ENCODE peak calls at places on chromosomes 16 and 17, in nine cellular contexts. E is GOT3; G is activated T-helper 1 cell treated with anti-CD3 and anti-CD28 coated beads, Interleukin-12 subunit alpha, Interleukin-12 subunit beta, Interleukin-2, Interleukin-4 antibody, amounts not matched to agents 30 ng/mL and 10 ng/mL and 1 ng/mL, durations not matched to agents 14 hours and 24 hours and 36 hours; J is IMR-90; R is mucosa of descending colon; H is Calu3; D is left cardiac atrium; V is stimulated activated CD4-positive, alpha-beta T cell treated with anti-CD3 and anti-CD28 coated beads, Interleukin-2, amount 100 ng/mL, for 24 hours; F is pulmonary artery endothelial cell. L is an unnamed sample.

GRCh38 chr16:87335306-87335967 is 18.2 kb upstream of the C16orf95 start:
- DNase-seq in H (no peak), D (no peak), V (no peak), E (no peak), J (no peak), G (no peak), R (no peak), F (no peak), L (no peak)

GRCh38 chr16:2224183-2224486 is 744 bp downstream of the E4F1 start:
- DNase-seq in R (no peak), D (no peak), E (no peak), V (no peak), F (no peak), H (no peak), G (no peak), J (peak), L (peak)

GRCh38 chr16:716250-716607 is 1.3 kb downstream of the METRN start:
- DNase-seq in D (no peak), J (no peak), E (no peak), F (no peak), V (no peak), H (peak), R (no peak), G (no peak), L (no peak)

GRCh38 chr17:49955157-49955556 is 13.8 kb upstream of the DLX4 start:
- DNase-seq in R (no peak), F (no peak), H (no peak), G (no peak), V (no peak), D (no peak), E (no peak), J (no peak), L (no peak)

GRCh38 chr17:51595965-51596364 is 335.6 kb downstream of the UTP18 start:
- DNase-seq in V (no peak), G (no peak), F (no peak), R (no peak), D (no peak), E (no peak), H (no peak), J (no peak), L (no peak)

GRCh38 chr17:66988069-66988798 is 23.7 kb downstream of the CACNG4 start:
- DNase-seq in J (no peak), E (no peak), R (no peak), F (no peak), G (no peak), V (no peak), D (no peak), H (no peak), L (no peak)

GRCh38 chr17:42857389-42857788 is 6.4 kb downstream of the AOC3 start:
- DNase-seq in H (no peak), F (no peak), J (no peak), D (no peak), G (no peak), E (no peak), V (no peak), R (peak), L (no peak)

GRCh38 chr17:7407483-7408231 is at the start of gene NLGN2:
- DNase-seq in J (no peak), R (no peak), V (no peak), D (no peak), G (no peak), E (no peak), H (no peak), F (no peak), L (no peak)

GRCh38 chr16:49283376-49284049 is 1.9 kb upstream of the CBLN1 start:
- DNase-seq in D (no peak), H (no peak), V (no peak), R (no peak), E (no peak), J (no peak), G (no peak), F (no peak), L (no peak)

GRCh38 chr16:69938981-69939820 is 11.9 kb upstream of the CLEC18A start:
- DNase-seq in G (no peak), H (no peak), D (no peak), R (no peak), F (no peak), E (no peak), V (peak), J (no peak), L (no peak)

GRCh38 chr17:7497228-7497627 is 13.1 kb downstream of the POLR2A start:
- DNase-seq in E (no peak), H (no peak), V (no peak), F (no peak), R (peak), G (no peak), J (no peak), D (peak), L (no peak)

GRCh38 chr17:81480140-81480917 is 32.3 kb downstream of the ACTG1 start:
- DNase-seq in F (no peak), G (no peak), H (no peak), J (peak), E (no peak), D (peak), R (no peak), V (no peak), L (no peak)

GRCh38 chr16:23182675-23183485 is at the start of gene SCNN1G:
- DNase-seq in H (peak), R (no peak), J (no peak), D (peak), V (no peak), E (no peak), F (no peak), G (peak), L (no peak)

GRCh38 chr16:80084163-80084562 is 456.6 kb upstream of the DYNLRB2 start:
- DNase-seq in H (no peak), R (no peak), V (no peak), G (no peak), D (no peak), E (no peak), J (no peak), F (no peak), L (no peak)

GRCh38 chr16:30675133-30675532 is 16.9 kb downstream of the FBRS start:
- DNase-seq in J (no peak), D (no peak), F (no peak), H (no peak), E (no peak), V (no peak), R (no peak), G (no peak), L (no peak)

GRCh38 chr16:56506941-56507340 is 12.9 kb downstream of the BBS2 start:
- DNase-seq in H (no peak), V (no peak), F (peak), J (peak), D (no peak), R (no peak), E (no peak), G (no peak), L (peak)

GRCh38 chr17:82520041-82520910 is 744 bp downstream of the FOXK2 start:
- DNase-seq in E (no peak), V (peak), J (no peak), G (peak), D (no peak), F (no peak), H (no peak), R (peak), L (no peak)

GRCh38 chr17:64115871-64116534 is 13.9 kb downstream of the ERN1 start:
- DNase-seq in E (no peak), G (no peak), H (no peak), J (peak), D (no peak), F (no peak), V (no peak), R (no peak), L (peak)

GRCh38 chr17:75031972-75032895 is 14.5 kb downstream of the ATP5PD start:
- DNase-seq in D (peak), V (peak), G (peak), H (peak), E (peak), F (no peak), R (peak), J (peak), L (no peak)

GRCh38 chr17:57806083-57806830 is 43.6 kb downstream of the MRPS23 start:
- DNase-seq in G (no peak), F (no peak), H (no peak), E (no peak), D (no peak), R (no peak), V (no peak), J (no peak), L (no peak)

GRCh38 chr16:53357955-53358354 is 76.3 kb upstream of the RBL2 start:
- DNase-seq in F (no peak), H (no peak), J (no peak), G (no peak), V (no peak), D (no peak), R (no peak), E (no peak), L (no peak)

GRCh38 chr17:82889496-82890338 is 49.9 kb upstream of the ZNF750 start:
- DNase-seq in D (no peak), J (no peak), V (no peak), E (no peak), H (peak), F (no peak), G (no peak), R (peak), L (no peak)

GRCh38 chr16:57570301-57571070 is 28.0 kb downstream of the ADGRG5 start:
- DNase-seq in R (no peak), E (no peak), J (no peak), D (no peak), H (no peak), F (no peak), V (no peak), G (no peak), L (no peak)

GRCh38 chr16:55056585-55057520 is 126.2 kb downstream of the IRX5 start:
- DNase-seq in F (no peak), V (no peak), J (no peak), E (no peak), D (no peak), G (no peak), R (no peak), H (peak), L (no peak)

GRCh38 chr17:38751144-38751802 is 1.3 kb upstream of the PSMB3 start:
- DNase-seq in H (peak), E (no peak), G (no peak), F (no peak), R (no peak), D (no peak), J (peak), V (no peak), L (no peak)

GRCh38 chr17:76077582-76078110 is 1.3 kb upstream of the ZACN start:
- DNase-seq in F (no peak), H (no peak), J (no peak), G (no peak), R (no peak), D (no peak), V (no peak), E (no peak), L (no peak)

L was measured in AG09309.